ENCODE peak calls at places on chromosome 19, in ten cellular contexts. One of them, this sample, is unnamed.

GRCh38 chr19:32330149-32330548 is 15.3 kb upstream of the ZNF507 start:
- DNase-seq in effector CD8-positive, alpha-beta T cell: no peak
- DNase-seq in cardiac muscle cell: no peak
- DNase-seq in T-helper 1 cell: no peak
- DNase-seq in endothelial cell: no peak
- DNase-seq in frontal cortex: no peak
- DNase-seq in stimulated activated CD4-positive, alpha-beta T cell treated with anti-CD3 and anti-CD28 coated beads, Interleukin-2, amount 100 ng/mL, for 48 hours: no peak
- DNase-seq in AG20443: no peak
- DNase-seq in A549: no peak
- DNase-seq in neuronal stem cell: no peak
- DNase-seq in this sample: no peak

GRCh38 chr19:33426621-33427475 is 53.3 kb downstream of the CEBPG start:
- DNase-seq in effector CD8-positive, alpha-beta T cell: no peak
- DNase-seq in cardiac muscle cell: no peak
- DNase-seq in T-helper 1 cell: no peak
- DNase-seq in endothelial cell: no peak
- DNase-seq in frontal cortex: no peak
- DNase-seq in stimulated activated CD4-positive, alpha-beta T cell treated with anti-CD3 and anti-CD28 coated beads, Interleukin-2, amount 100 ng/mL, for 48 hours: no peak
- DNase-seq in AG20443: no peak
- DNase-seq in A549: no peak
- DNase-seq in neuronal stem cell: no peak
- DNase-seq in this sample: no peak

GRCh38 chr19:16216744-16217670 is 19.3 kb downstream of the AP1M1 start:
- DNase-seq in effector CD8-positive, alpha-beta T cell: peak
- DNase-seq in cardiac muscle cell: no peak
- DNase-seq in T-helper 1 cell: no peak
- DNase-seq in endothelial cell: no peak
- DNase-seq in frontal cortex: no peak
- DNase-seq in stimulated activated CD4-positive, alpha-beta T cell treated with anti-CD3 and anti-CD28 coated beads, Interleukin-2, amount 100 ng/mL, for 48 hours: no peak
- DNase-seq in AG20443: no peak
- DNase-seq in A549: no peak
- DNase-seq in neuronal stem cell: no peak
- DNase-seq in this sample: no peak

GRCh38 chr19:15944401-15944800 is 4.4 kb upstream of the OR10H4 start:
- DNase-seq in effector CD8-positive, alpha-beta T cell: no peak
- DNase-seq in cardiac muscle cell: no peak
- DNase-seq in T-helper 1 cell: no peak
- DNase-seq in endothelial cell: no peak
- DNase-seq in frontal cortex: no peak
- DNase-seq in stimulated activated CD4-positive, alpha-beta T cell treated with anti-CD3 and anti-CD28 coated beads, Interleukin-2, amount 100 ng/mL, for 48 hours: no peak
- DNase-seq in AG20443: no peak
- DNase-seq in A549: no peak
- DNase-seq in neuronal stem cell: no peak
- DNase-seq in this sample: no peak

GRCh38 chr19:46206176-46206575 is 23.4 kb upstream of the IGFL1 start:
- DNase-seq in effector CD8-positive, alpha-beta T cell: no peak
- DNase-seq in cardiac muscle cell: no peak
- DNase-seq in T-helper 1 cell: no peak
- DNase-seq in endothelial cell: no peak
- DNase-seq in frontal cortex: no peak
- DNase-seq in stimulated activated CD4-positive, alpha-beta T cell treated with anti-CD3 and anti-CD28 coated beads, Interleukin-2, amount 100 ng/mL, for 48 hours: no peak
- DNase-seq in AG20443: no peak
- DNase-seq in A549: no peak
- DNase-seq in neuronal stem cell: no peak
- DNase-seq in this sample: no peak

GRCh38 chr19:35774274-35775045 is 904 bp upstream of the ARHGAP33 start:
- DNase-seq in effector CD8-positive, alpha-beta T cell: no peak
- DNase-seq in cardiac muscle cell: no peak
- DNase-seq in T-helper 1 cell: no peak
- DNase-seq in endothelial cell: no peak
- DNase-seq in frontal cortex: peak
- DNase-seq in stimulated activated CD4-positive, alpha-beta T cell treated with anti-CD3 and anti-CD28 coated beads, Interleukin-2, amount 100 ng/mL, for 48 hours: no peak
- DNase-seq in AG20443: no peak
- DNase-seq in A549: peak
- DNase-seq in neuronal stem cell: no peak
- DNase-seq in this sample: peak

GRCh38 chr19:1173845-1174809 is at the start of gene SBNO2:
- DNase-seq in effector CD8-positive, alpha-beta T cell: peak
- DNase-seq in cardiac muscle cell: peak
- DNase-seq in T-helper 1 cell: peak
- DNase-seq in endothelial cell: peak
- DNase-seq in frontal cortex: peak
- DNase-seq in stimulated activated CD4-positive, alpha-beta T cell treated with anti-CD3 and anti-CD28 coated beads, Interleukin-2, amount 100 ng/mL, for 48 hours: peak
- DNase-seq in AG20443: peak
- DNase-seq in A549: peak
- DNase-seq in neuronal stem cell: peak
- DNase-seq in this sample: peak

GRCh38 chr19:35355851-35356460 is 2.3 kb upstream of the FFAR3 start:
- DNase-seq in effector CD8-positive, alpha-beta T cell: no peak
- DNase-seq in cardiac muscle cell: peak
- DNase-seq in T-helper 1 cell: no peak
- DNase-seq in endothelial cell: no peak
- DNase-seq in frontal cortex: no peak
- DNase-seq in stimulated activated CD4-positive, alpha-beta T cell treated with anti-CD3 and anti-CD28 coated beads, Interleukin-2, amount 100 ng/mL, for 48 hours: no peak
- DNase-seq in AG20443: no peak
- DNase-seq in A549: no peak
- DNase-seq in neuronal stem cell: no peak
- DNase-seq in this sample: no peak

GRCh38 chr19:45782162-45782623 is at the start of gene DMPK:
- DNase-seq in effector CD8-positive, alpha-beta T cell: no peak
- DNase-seq in cardiac muscle cell: no peak
- DNase-seq in T-helper 1 cell: no peak
- DNase-seq in endothelial cell: no peak
- DNase-seq in frontal cortex: no peak
- DNase-seq in stimulated activated CD4-positive, alpha-beta T cell treated with anti-CD3 and anti-CD28 coated beads, Interleukin-2, amount 100 ng/mL, for 48 hours: no peak
- DNase-seq in AG20443: peak
- DNase-seq in A549: peak
- DNase-seq in neuronal stem cell: no peak
- DNase-seq in this sample: no peak

GRCh38 chr19:3783660-3784584 is 2.3 kb downstream of the MATK start:
- DNase-seq in effector CD8-positive, alpha-beta T cell: no peak
- DNase-seq in cardiac muscle cell: no peak
- DNase-seq in T-helper 1 cell: peak
- DNase-seq in endothelial cell: peak
- DNase-seq in frontal cortex: no peak
- DNase-seq in stimulated activated CD4-positive, alpha-beta T cell treated with anti-CD3 and anti-CD28 coated beads, Interleukin-2, amount 100 ng/mL, for 48 hours: peak
- DNase-seq in AG20443: peak
- DNase-seq in A549: no peak
- DNase-seq in neuronal stem cell: no peak
- DNase-seq in this sample: no peak

GRCh38 chr19:41392775-41393174 is 4.4 kb downstream of the EXOSC5 start:
- DNase-seq in effector CD8-positive, alpha-beta T cell: no peak
- DNase-seq in cardiac muscle cell: no peak
- DNase-seq in T-helper 1 cell: no peak
- DNase-seq in endothelial cell: no peak
- DNase-seq in frontal cortex: no peak
- DNase-seq in stimulated activated CD4-positive, alpha-beta T cell treated with anti-CD3 and anti-CD28 coated beads, Interleukin-2, amount 100 ng/mL, for 48 hours: no peak
- DNase-seq in AG20443: no peak
- DNase-seq in A549: no peak
- DNase-seq in neuronal stem cell: no peak
- DNase-seq in this sample: no peak

GRCh38 chr19:55809381-55810058 is 22.3 kb downstream of the NLRP11 start:
- DNase-seq in effector CD8-positive, alpha-beta T cell: no peak
- DNase-seq in cardiac muscle cell: peak
- DNase-seq in T-helper 1 cell: peak
- DNase-seq in endothelial cell: no peak
- DNase-seq in frontal cortex: no peak
- DNase-seq in stimulated activated CD4-positive, alpha-beta T cell treated with anti-CD3 and anti-CD28 coated beads, Interleukin-2, amount 100 ng/mL, for 48 hours: peak
- DNase-seq in AG20443: peak
- DNase-seq in A549: peak
- DNase-seq in neuronal stem cell: no peak
- DNase-seq in this sample: no peak

GRCh38 chr19:45780146-45780447 is 2.2 kb downstream of the DMPK start:
- DNase-seq in effector CD8-positive, alpha-beta T cell: no peak
- DNase-seq in cardiac muscle cell: no peak
- DNase-seq in T-helper 1 cell: no peak
- DNase-seq in endothelial cell: no peak
- DNase-seq in frontal cortex: no peak
- DNase-seq in stimulated activated CD4-positive, alpha-beta T cell treated with anti-CD3 and anti-CD28 coated beads, Interleukin-2, amount 100 ng/mL, for 48 hours: no peak
- DNase-seq in AG20443: no peak
- DNase-seq in A549: no peak
- DNase-seq in neuronal stem cell: no peak
- DNase-seq in this sample: no peak

GRCh38 chr19:30784850-30785459 is 412.8 kb downstream of the ZNF536 start:
- DNase-seq in effector CD8-positive, alpha-beta T cell: peak
- DNase-seq in cardiac muscle cell: peak
- DNase-seq in T-helper 1 cell: peak
- DNase-seq in endothelial cell: peak
- DNase-seq in frontal cortex: peak
- DNase-seq in stimulated activated CD4-positive, alpha-beta T cell treated with anti-CD3 and anti-CD28 coated beads, Interleukin-2, amount 100 ng/mL, for 48 hours: peak
- DNase-seq in AG20443: peak
- DNase-seq in A549: peak
- DNase-seq in neuronal stem cell: peak
- DNase-seq in this sample: peak

GRCh38 chr19:50702870-50703829 is 16.5 kb downstream of the SHANK1 start:
- DNase-seq in effector CD8-positive, alpha-beta T cell: no peak
- DNase-seq in cardiac muscle cell: peak
- DNase-seq in T-helper 1 cell: no peak
- DNase-seq in endothelial cell: no peak
- DNase-seq in frontal cortex: no peak
- DNase-seq in stimulated activated CD4-positive, alpha-beta T cell treated with anti-CD3 and anti-CD28 coated beads, Interleukin-2, amount 100 ng/mL, for 48 hours: no peak
- DNase-seq in AG20443: peak
- DNase-seq in A549: no peak
- DNase-seq in neuronal stem cell: no peak
- DNase-seq in this sample: no peak

GRCh38 chr19:45955905-45956608 is 17.6 kb downstream of the NOVA2 start:
- DNase-seq in effector CD8-positive, alpha-beta T cell: no peak
- DNase-seq in cardiac muscle cell: peak
- DNase-seq in T-helper 1 cell: no peak
- DNase-seq in endothelial cell: no peak
- DNase-seq in frontal cortex: peak
- DNase-seq in stimulated activated CD4-positive, alpha-beta T cell treated with anti-CD3 and anti-CD28 coated beads, Interleukin-2, amount 100 ng/mL, for 48 hours: no peak
- DNase-seq in AG20443: no peak
- DNase-seq in A549: no peak
- DNase-seq in neuronal stem cell: no peak
- DNase-seq in this sample: no peak

GRCh38 chr19:7870571-7871279 is 3.5 kb downstream of the PRR36 start:
- DNase-seq in effector CD8-positive, alpha-beta T cell: peak
- DNase-seq in cardiac muscle cell: peak
- DNase-seq in T-helper 1 cell: peak
- DNase-seq in endothelial cell: no peak
- DNase-seq in frontal cortex: no peak
- DNase-seq in stimulated activated CD4-positive, alpha-beta T cell treated with anti-CD3 and anti-CD28 coated beads, Interleukin-2, amount 100 ng/mL, for 48 hours: peak
- DNase-seq in AG20443: no peak
- DNase-seq in A549: no peak
- DNase-seq in neuronal stem cell: peak
- DNase-seq in this sample: peak

GRCh38 chr19:46901701-46902401 is 41.1 kb downstream of the ARHGAP35 start:
- DNase-seq in effector CD8-positive, alpha-beta T cell: no peak
- DNase-seq in cardiac muscle cell: no peak
- DNase-seq in T-helper 1 cell: no peak
- DNase-seq in endothelial cell: no peak
- DNase-seq in frontal cortex: no peak
- DNase-seq in stimulated activated CD4-positive, alpha-beta T cell treated with anti-CD3 and anti-CD28 coated beads, Interleukin-2, amount 100 ng/mL, for 48 hours: no peak
- DNase-seq in AG20443: no peak
- DNase-seq in A549: no peak
- DNase-seq in neuronal stem cell: no peak
- DNase-seq in this sample: no peak

GRCh38 chr19:31648347-31648746 is 299.1 kb upstream of the TSHZ3 start:
- DNase-seq in effector CD8-positive, alpha-beta T cell: no peak
- DNase-seq in cardiac muscle cell: no peak
- DNase-seq in T-helper 1 cell: no peak
- DNase-seq in endothelial cell: no peak
- DNase-seq in frontal cortex: no peak
- DNase-seq in stimulated activated CD4-positive, alpha-beta T cell treated with anti-CD3 and anti-CD28 coated beads, Interleukin-2, amount 100 ng/mL, for 48 hours: no peak
- DNase-seq in AG20443: no peak
- DNase-seq in A549: no peak
- DNase-seq in neuronal stem cell: no peak
- DNase-seq in this sample: no peak

GRCh38 chr19:1618157-1619093 is 13.2 kb upstream of the UQCR11 start:
- DNase-seq in effector CD8-positive, alpha-beta T cell: no peak
- DNase-seq in cardiac muscle cell: peak
- DNase-seq in T-helper 1 cell: peak
- DNase-seq in endothelial cell: peak
- DNase-seq in frontal cortex: peak
- DNase-seq in stimulated activated CD4-positive, alpha-beta T cell treated with anti-CD3 and anti-CD28 coated beads, Interleukin-2, amount 100 ng/mL, for 48 hours: no peak
- DNase-seq in AG20443: peak
- DNase-seq in A549: peak
- DNase-seq in neuronal stem cell: no peak
- DNase-seq in this sample: no peak

GRCh38 chr19:11745871-11746270 is 7.1 kb upstream of the ZNF823 start:
- DNase-seq in effector CD8-positive, alpha-beta T cell: no peak
- DNase-seq in cardiac muscle cell: no peak
- DNase-seq in T-helper 1 cell: no peak
- DNase-seq in endothelial cell: no peak
- DNase-seq in frontal cortex: no peak
- DNase-seq in stimulated activated CD4-positive, alpha-beta T cell treated with anti-CD3 and anti-CD28 coated beads, Interleukin-2, amount 100 ng/mL, for 48 hours: no peak
- DNase-seq in AG20443: no peak
- DNase-seq in A549: no peak
- DNase-seq in neuronal stem cell: no peak
- DNase-seq in this sample: no peak

GRCh38 chr19:41206926-41207750 is 11.9 kb upstream of the AXL start:
- DNase-seq in effector CD8-positive, alpha-beta T cell: no peak
- DNase-seq in cardiac muscle cell: peak
- DNase-seq in T-helper 1 cell: no peak
- DNase-seq in endothelial cell: no peak
- DNase-seq in frontal cortex: no peak
- DNase-seq in stimulated activated CD4-positive, alpha-beta T cell treated with anti-CD3 and anti-CD28 coated beads, Interleukin-2, amount 100 ng/mL, for 48 hours: no peak
- DNase-seq in AG20443: peak
- DNase-seq in A549: no peak
- DNase-seq in neuronal stem cell: no peak
- DNase-seq in this sample: no peak

GRCh38 chr19:43407416-43408005 is 7.2 kb upstream of the TEX101 start:
- DNase-seq in effector CD8-positive, alpha-beta T cell: no peak
- DNase-seq in cardiac muscle cell: no peak
- DNase-seq in T-helper 1 cell: no peak
- DNase-seq in endothelial cell: no peak
- DNase-seq in frontal cortex: no peak
- DNase-seq in stimulated activated CD4-positive, alpha-beta T cell treated with anti-CD3 and anti-CD28 coated beads, Interleukin-2, amount 100 ng/mL, for 48 hours: no peak
- DNase-seq in AG20443: no peak
- DNase-seq in A549: no peak
- DNase-seq in neuronal stem cell: no peak
- DNase-seq in this sample: no peak

GRCh38 chr19:14363203-14364097 is 17.8 kb upstream of the ADGRE5 start:
- DNase-seq in effector CD8-positive, alpha-beta T cell: peak
- DNase-seq in cardiac muscle cell: peak
- DNase-seq in T-helper 1 cell: peak
- DNase-seq in endothelial cell: peak
- DNase-seq in frontal cortex: no peak
- DNase-seq in stimulated activated CD4-positive, alpha-beta T cell treated with anti-CD3 and anti-CD28 coated beads, Interleukin-2, amount 100 ng/mL, for 48 hours: no peak
- DNase-seq in AG20443: peak
- DNase-seq in A549: peak
- DNase-seq in neuronal stem cell: peak
- DNase-seq in this sample: peak

GRCh38 chr19:14476663-14477401 is 1.7 kb upstream of the PTGER1 start:
- DNase-seq in effector CD8-positive, alpha-beta T cell: no peak
- DNase-seq in cardiac muscle cell: peak
- DNase-seq in T-helper 1 cell: peak
- DNase-seq in endothelial cell: no peak
- DNase-seq in frontal cortex: no peak
- DNase-seq in stimulated activated CD4-positive, alpha-beta T cell treated with anti-CD3 and anti-CD28 coated beads, Interleukin-2, amount 100 ng/mL, for 48 hours: no peak
- DNase-seq in AG20443: peak
- DNase-seq in A549: peak
- DNase-seq in neuronal stem cell: no peak
- DNase-seq in this sample: no peak

GRCh38 chr19:2554856-2555255 is 78.9 kb downstream of the GADD45B start:
- DNase-seq in effector CD8-positive, alpha-beta T cell: no peak
- DNase-seq in cardiac muscle cell: no peak
- DNase-seq in T-helper 1 cell: no peak
- DNase-seq in endothelial cell: no peak
- DNase-seq in frontal cortex: no peak
- DNase-seq in stimulated activated CD4-positive, alpha-beta T cell treated with anti-CD3 and anti-CD28 coated beads, Interleukin-2, amount 100 ng/mL, for 48 hours: no peak
- DNase-seq in AG20443: no peak
- DNase-seq in A549: no peak
- DNase-seq in neuronal stem cell: no peak
- DNase-seq in this sample: no peak